ENCODE peak calls at places on chromosome 6, in five cellular contexts. N, X, B, G and F are unnamed samples.

GRCh38 chr6:90663873-90664272 is 77.0 kb upstream of the MAP3K7 start:
- DNase-seq in N (no peak), X (no peak), B (no peak), G (no peak), F (no peak)

GRCh38 chr6:15364401-15365037 is 118.7 kb downstream of the JARID2 start:
- DNase-seq in N (no peak), X (no peak), B (no peak), G (no peak), F (no peak)

GRCh38 chr6:1792989-1793388 is 183.3 kb downstream of the FOXC1 start:
- DNase-seq in N (no peak), X (peak; percentile 35), B (peak; percentile 45), G (no peak), F (no peak)

GRCh38 chr6:34806738-34807453 is 15.0 kb downstream of the BLTP3A start:
- DNase-seq in N (no peak), X (peak; percentile 51), B (no peak), G (no peak), F (no peak)

GRCh38 chr6:145189836-145190235 is 545.5 kb downstream of the EPM2A start:
- DNase-seq in N (no peak), X (no peak), B (no peak), G (no peak), F (no peak)

GRCh38 chr6:33886673-33887144 is 82.9 kb upstream of the MLN start:
- DNase-seq in N (peak; percentile 30), X (peak; percentile 87), B (no peak), G (peak; percentile 55), F (no peak)

GRCh38 chr6:169162968-169163903 is 90.4 kb downstream of the THBS2 start:
- DNase-seq in N (peak; percentile 78), X (peak; percentile 100), B (no peak), G (peak; percentile 71), F (no peak)

GRCh38 chr6:168212322-168212721 is 107.3 kb downstream of the DACT2 start:
- DNase-seq in N (peak; percentile 4), X (no peak), B (no peak), G (no peak), F (no peak)

GRCh38 chr6:13788820-13789219 is 25.5 kb downstream of the MCUR1 start:
- DNase-seq in N (no peak), X (no peak), B (no peak), G (no peak), F (no peak)

GRCh38 chr6:156010-156409 is 136.3 kb upstream of the DUSP22 start:
- DNase-seq in N (no peak), X (peak; percentile 30), B (peak; percentile 49), G (no peak), F (no peak)

GRCh38 chr6:9830808-9831207 is 584.1 kb downstream of the TFAP2A start:
- DNase-seq in N (no peak), X (no peak), B (no peak), G (no peak), F (no peak)

GRCh38 chr6:31558631-31559500 is 11.5 kb downstream of the NFKBIL1 start:
- DNase-seq in N (peak; percentile 35), X (no peak), B (peak; percentile 91), G (no peak), F (peak; percentile 83)

GRCh38 chr6:2376429-2377355 is 131.3 kb upstream of the GMDS start:
- DNase-seq in N (peak; percentile 22), X (peak; percentile 77), B (no peak), G (peak; percentile 53), F (no peak)

GRCh38 chr6:169251371-169251802 is 2.3 kb downstream of the THBS2 start:
- DNase-seq in N (peak; percentile 23), X (no peak), B (no peak), G (no peak), F (no peak)

GRCh38 chr6:3748726-3749389 is 2.7 kb downstream of the PXDC1 start:
- DNase-seq in N (no peak), X (no peak), B (no peak), G (no peak), F (no peak)

GRCh38 chr6:34947561-34947960 is 58.5 kb downstream of the ANKS1A start:
- DNase-seq in N (no peak), X (no peak), B (no peak), G (no peak), F (no peak)

GRCh38 chr6:3022765-3023662 is 23.3 kb downstream of the NQO2 start:
- DNase-seq in N (peak; percentile 33), X (peak; percentile 3), B (peak; percentile 35), G (no peak), F (peak; percentile 43)

GRCh38 chr6:169070506-169071176 is 183.0 kb downstream of the THBS2 start:
- DNase-seq in N (peak; percentile 94), X (peak; percentile 100), B (no peak), G (peak; percentile 99), F (no peak)

GRCh38 chr6:39992861-39993622 is 58.8 kb upstream of the MOCS1 start:
- DNase-seq in N (no peak), X (no peak), B (no peak), G (no peak), F (no peak)

GRCh38 chr6:81751388-81752083 is 945 bp downstream of the TENT5A start:
- DNase-seq in N (peak; percentile 63), X (no peak), B (no peak), G (no peak), F (peak; percentile 13)

GRCh38 chr6:141764388-141764787 is 368.3 kb upstream of the GJE1 start:
- DNase-seq in N (no peak), X (no peak), B (no peak), G (no peak), F (no peak)
- TF ChIP-seq CTCF in N (no peak), X (no peak), B (no peak), G (no peak), F (no peak)

GRCh38 chr6:24950210-24950941 is 14.6 kb upstream of the RIPOR2 start:
- DNase-seq in N (no peak), X (no peak), B (no peak), G (no peak), F (no peak)
- H3K4me3 ChIP-seq in N (no peak overlapping the region), X (no peak overlapping the region), B (no peak overlapping the region), G (no peak overlapping the region), F (no peak overlapping the region)

DNA sequence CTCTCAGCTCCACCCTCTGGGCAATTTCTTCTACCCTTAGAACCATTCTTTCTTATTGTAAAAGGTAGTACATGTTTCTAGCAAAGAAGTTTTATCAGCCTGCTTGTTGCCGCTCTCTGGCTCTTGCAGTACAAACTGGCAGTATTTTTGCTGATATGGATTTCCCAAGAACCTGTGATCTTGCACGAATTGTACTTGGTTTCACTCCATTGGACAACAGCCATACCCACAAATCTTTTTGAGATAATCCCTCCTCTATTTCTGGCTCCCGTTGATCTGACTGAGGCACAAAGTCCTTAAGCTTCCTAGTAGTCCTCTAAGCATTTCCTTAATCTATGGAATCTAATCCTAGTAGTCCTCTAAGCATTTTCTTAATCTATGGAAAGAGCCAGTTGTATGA is 487.0 kb upstream of the PTCHD4 start:
- DNase-seq in N (no peak), X (peak; percentile 6), B (no peak), G (no peak), F (no peak)
- TF ChIP-seq CTCF in N (no peak), X (no peak), B (no peak), G (no peak), F (no peak)

DNA sequence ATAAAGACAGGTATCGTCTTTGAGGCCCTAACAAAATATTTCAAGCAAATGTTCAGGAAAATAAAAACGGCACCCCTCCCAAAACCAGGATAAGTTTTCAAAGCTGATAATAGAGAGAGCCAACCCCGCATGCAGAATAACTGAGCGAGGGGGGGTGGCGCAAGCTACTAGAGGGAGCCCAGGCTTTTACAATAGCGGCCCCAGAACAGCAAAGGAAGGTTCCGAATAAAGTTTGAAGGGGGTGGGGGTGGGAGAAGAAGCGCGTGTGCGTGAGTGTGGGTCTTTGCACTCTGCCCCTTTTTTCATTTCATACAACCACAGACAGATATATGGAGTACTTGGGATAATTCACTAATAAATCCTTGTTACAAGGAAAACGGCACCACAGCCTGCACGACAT is 1.9 kb downstream of the OLIG3 start:
- DNase-seq in N (no peak), X (no peak), B (no peak), G (no peak), F (no peak)
- H3K4me3 ChIP-seq in N (no peak overlapping the region), X (no peak overlapping the region), B (no peak overlapping the region), G (no peak overlapping the region), F (no peak overlapping the region)